ENCODE peak calls at places on chromosomes 3 and 15, in four cellular contexts. G is neuronal stem cell; R is stimulated activated CD4-positive, alpha-beta T cell treated with anti-CD3 and anti-CD28 coated beads, Interleukin-1b, Interleukin-23, amount 100 ng/mL, for 4 hours; T is C1 segment of cervical spinal cord. C is an unnamed sample.

GRCh38 chr3:152943645-152944044 is 108.7 kb downstream of the P2RY1 start:
- DNase-seq in T (no peak), G (no peak), R (no peak), C (no peak)

GRCh38 chr3:101518421-101518871 is 5.4 kb upstream of the SENP7 start:
- DNase-seq in T (no peak), R (peak), G (no peak), C (no peak)

GRCh38 chr3:37988931-37989525 is 1.6 kb upstream of the VILL start:
- DNase-seq in G (no peak), T (no peak), R (no peak), C (no peak)

GRCh38 chr3:192914873-192915272 is 2.8 kb downstream of the MB21D2 start:
- DNase-seq in G (no peak), T (no peak), R (no peak), C (no peak)

GRCh38 chr3:14125193-14126016 is 553 bp downstream of the TMEM43 start:
- DNase-seq in T (no peak), G (peak), R (peak), C (no peak)

GRCh38 chr15:66827039-66827697 is 125.1 kb downstream of the SMAD6 start:
- DNase-seq in R (no peak), T (no peak), G (no peak), C (no peak)

GRCh38 chr15:33215941-33216872 is 21.7 kb upstream of the FMN1 start:
- DNase-seq in R (no peak), T (no peak), G (no peak), C (no peak)

GRCh38 chr3:172680684-172681083 is 30.2 kb downstream of the NCEH1 start:
- DNase-seq in G (no peak), R (no peak), T (no peak), C (no peak)

GRCh38 chr3:136186330-136186729 is 9.8 kb downstream of the MSL2 start:
- DNase-seq in T (no peak), R (no peak), G (no peak), C (no peak)

GRCh38 chr15:73330206-73331051 is 38.3 kb downstream of the HCN4 start:
- DNase-seq in G (no peak), R (no peak), T (no peak), C (no peak)

GRCh38 chr3:139353920-139354556 is 10.2 kb downstream of the MRPS22 start:
- DNase-seq in R (no peak), T (no peak), G (no peak), C (no peak)

GRCh38 chr3:34646911-34647465 is 848.6 kb downstream of the PDCD6IP start:
- DNase-seq in G (no peak), R (no peak), T (peak), C (no peak)